ENCODE peak calls at places on chromosomes 12 and 14, in four cellular contexts. E, V, I and T are unnamed samples.

GRCh38 chr12:74977832-74978481 is 231.7 kb downstream of the KCNC2 start:
- DNase-seq in V (no peak), I (no peak), E (no peak), T (no peak)

GRCh38 chr12:72024613-72025012 is 86.0 kb downstream of the TPH2 start:
- DNase-seq in V (no peak), E (no peak), I (no peak), T (no peak)

GRCh38 chr12:29200586-29200985 is 51.5 kb downstream of the FAR2 start:
- DNase-seq in V (no peak), I (no peak), E (peak), T (no peak)

GRCh38 chr12:54021432-54022013 is 6.7 kb upstream of the HOXC6 start:
- DNase-seq in E (peak), V (no peak), I (peak), T (peak)

GRCh38 chr14:92637228-92637627 is 111.2 kb downstream of the LGMN start:
- DNase-seq in V (peak), E (peak), I (peak), T (no peak)

GRCh38 chr14:89853976-89854693 is 100.4 kb downstream of the EFCAB11 start:
- DNase-seq in E (no peak), I (no peak), V (no peak), T (no peak)

GRCh38 chr12:14965221-14965620 is 3.8 kb upstream of the ARHGDIB start:
- DNase-seq in E (no peak), V (no peak), I (no peak), T (no peak)

GRCh38 chr12:85866929-85867776 is 6.9 kb upstream of the NTS start:
- DNase-seq in V (peak), E (peak), I (no peak), T (peak)

GRCh38 chr14:103393687-103394626 is 8.7 kb downstream of the MARK3 start:
- DNase-seq in V (peak), I (no peak), E (no peak), T (peak)

GRCh38 chr12:38316391-38317129 is at the start of gene ALG10B:
- DNase-seq in I (peak), V (peak), E (peak), T (peak)
- TF ChIP-seq CTCF in I (peak), V (peak), E (peak), T (peak)

DNA sequence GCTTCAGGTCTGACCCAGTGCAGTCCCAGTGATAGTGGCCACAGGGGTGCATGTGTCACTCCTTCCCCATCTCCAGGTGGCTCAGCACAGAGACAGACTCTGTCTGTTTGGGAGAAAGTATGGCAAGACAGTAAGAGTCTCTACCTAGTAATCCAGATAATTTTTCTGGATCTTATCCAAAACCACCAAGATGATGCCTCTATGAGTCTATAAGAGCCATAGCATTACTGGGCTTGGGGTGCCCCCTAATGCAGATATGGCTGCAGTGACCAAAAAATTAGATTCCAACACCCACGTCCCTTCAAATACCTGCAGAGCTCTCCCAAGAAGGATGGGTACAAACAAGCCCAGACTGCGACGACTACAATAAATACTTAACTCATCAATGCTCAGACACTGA is 123.8 kb downstream of the GRIP1 start:
- DNase-seq in I (no peak), E (no peak), V (no peak), T (no peak)
- TF ChIP-seq CTCF in I (no peak), E (no peak), V (no peak), T (no peak)

GRCh38 chr12:6233121-6233971 is 33.1 kb downstream of the CD9 start:
- DNase-seq in V (no peak), E (no peak), I (no peak), T (no peak)
- TF ChIP-seq CTCF in V (no peak), E (no peak), I (no peak), T (no peak)

DNA sequence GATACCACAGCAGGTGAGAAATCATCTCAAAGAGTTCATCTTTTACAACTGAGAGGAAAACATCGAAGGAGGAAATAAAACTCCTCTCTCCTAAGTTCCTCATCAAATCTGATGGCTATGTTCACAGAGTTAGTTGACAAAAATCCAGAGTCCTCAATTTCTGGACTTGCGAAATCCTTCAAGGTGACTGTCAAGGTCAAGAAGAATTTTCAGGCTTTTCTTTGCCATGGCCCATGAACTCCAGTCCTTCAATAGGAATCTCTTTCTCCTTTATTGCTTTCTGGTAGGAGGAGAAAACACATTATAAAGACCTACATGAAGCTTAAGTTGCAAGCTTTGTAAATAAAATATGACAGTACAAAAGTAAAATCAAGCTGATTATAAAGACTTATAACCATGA is 1.5 kb downstream of the TRIAP1 start:
- DNase-seq in V (no peak), I (no peak), E (no peak), T (no peak)
- TF ChIP-seq CTCF in V (no peak), I (no peak), E (no peak), T (no peak)